ENCODE peak calls at places on chromosomes 3 and 15, in nine cellular contexts. A, B, R, X, P, F, V, C and D are unnamed samples.

GRCh38 chr3:104873331-104873730 is 493.4 kb upstream of the ALCAM start:
- DNase-seq in V (no peak), P (no peak), A (no peak), C (no peak), F (no peak), X (no peak), R (no peak), B (no peak), D (no peak)

GRCh38 chr15:39685999-39686613 is 96.5 kb downstream of the FSIP1 start:
- DNase-seq in F (peak; percentile 17), P (no peak), C (no peak), X (peak; percentile 32), R (no peak), B (peak; percentile 21), A (no peak), V (no peak), D (peak; percentile 25)

GRCh38 chr3:71713041-71713440 is 12.2 kb downstream of the EIF4E3 start:
- DNase-seq in V (no peak), C (no peak), F (no peak), P (peak; percentile 73), R (no peak), B (peak; percentile 30), X (no peak), A (no peak), D (no peak)

GRCh38 chr3:125045965-125046364 is 9.8 kb downstream of the HEG1 start:
- DNase-seq in A (no peak), V (no peak), C (no peak), B (no peak), R (no peak), P (no peak), X (no peak), F (no peak), D (no peak)

GRCh38 chr3:131338948-131339640 is 42.5 kb upstream of the NUDT16 start:
- DNase-seq in B (no peak), P (no peak), C (no peak), X (no peak), A (no peak), R (no peak), F (no peak), V (no peak), D (no peak)

GRCh38 chr15:91027677-91028076 is 5.3 kb upstream of the VPS33B start:
- DNase-seq in F (no peak), P (no peak), X (no peak), C (no peak), R (no peak), V (no peak), A (no peak), B (no peak), D (no peak)

GRCh38 chr3:158725348-158725966 is 6.8 kb downstream of the RARRES1 start:
- DNase-seq in P (no peak), A (peak; percentile 85), R (no peak), V (no peak), B (no peak), F (no peak), C (no peak), X (no peak), D (no peak)

GRCh38 chr3:13167829-13168228 is 94.6 kb upstream of the IQSEC1 start:
- DNase-seq in X (no peak), B (no peak), A (no peak), V (no peak), F (no peak), R (no peak), C (no peak), P (no peak), D (no peak)

GRCh38 chr3:25428003-25428861 is at the start of gene RARB:
- DNase-seq in R (no peak), P (peak; percentile 18), V (no peak), F (no peak), B (peak; percentile 83), X (no peak), C (peak; percentile 51), A (peak; percentile 68), D (no peak)

GRCh38 chr15:62567501-62567900 is 402.4 kb upstream of the C2CD4B start:
- DNase-seq in C (no peak), P (no peak), R (no peak), B (no peak), F (no peak), X (no peak), A (no peak), V (no peak), D (no peak)

GRCh38 chr15:38576261-38576660 is 11.6 kb upstream of the RASGRP1 start:
- DNase-seq in X (no peak), B (no peak), C (no peak), R (no peak), F (no peak), A (no peak), P (no peak), V (no peak), D (no peak)

GRCh38 chr15:89396723-89397652 is 62.4 kb upstream of the POLG start:
- DNase-seq in B (no peak), X (no peak), P (no peak), R (no peak), A (no peak), V (no peak), C (no peak), F (peak; percentile 56), D (no peak)